ENCODE peak calls at places on chromosome 17, in five cellular contexts. E is fibroblast of the conjunctiva, U is pulmonary artery endothelial cell, T is AG08395, V is WTC11. G is an unnamed sample.

GRCh38 chr17:72423286-72423589 is 302.4 kb downstream of the SOX9 start:
- DNase-seq in E (no peak), U (no peak), T (peak; percentile 25), V (no peak), G (no peak)

GRCh38 chr17:64223931-64224657 is 39.0 kb downstream of the TEX2 start:
- DNase-seq in E (no peak), U (no peak), T (no peak), V (no peak), G (no peak)

GRCh38 chr17:35499548-35499947 is 37.9 kb downstream of the SLFN12L start:
- DNase-seq in E (no peak), U (no peak), T (no peak), V (no peak), G (no peak)

GRCh38 chr17:71519285-71519684 is 601.5 kb upstream of the SOX9 start:
- DNase-seq in E (no peak), U (no peak), T (no peak), V (no peak), G (no peak)

GRCh38 chr17:55705847-55706246 is 16.8 kb downstream of the TMEM100 start:
- DNase-seq in E (no peak), U (no peak), T (no peak), V (no peak), G (no peak)

GRCh38 chr17:12730931-12731521 is 58.3 kb upstream of the ARHGAP44 start:
- DNase-seq in E (no peak), U (no peak), T (peak; percentile 62), V (peak; percentile 24), G (no peak)

GRCh38 chr17:53313746-53314145 is 509.0 kb upstream of the KIF2B start:
- DNase-seq in E (no peak), U (no peak), T (no peak), V (no peak), G (no peak)

GRCh38 chr17:43416998-43417891 is 18.5 kb downstream of the ARL4D start:
- DNase-seq in E (peak; percentile 67), U (no peak), T (peak; percentile 79), V (no peak), G (no peak)

GRCh38 chr17:55811536-55811935 is 60.7 kb downstream of the PCTP start:
- DNase-seq in E (no peak), U (no peak), T (no peak), V (no peak), G (peak; percentile 62)

GRCh38 chr17:33560165-33560564 is 267.1 kb upstream of the ASIC2 start:
- DNase-seq in E (no peak), U (no peak), T (peak; percentile 42), V (no peak), G (peak; percentile 32)

GRCh38 chr17:45246861-45247428 is 14.9 kb downstream of the SPATA32 start:
- DNase-seq in E (no peak), U (no peak), T (no peak), V (peak; percentile 73), G (no peak)

GRCh38 chr17:81534157-81535006 is 6.2 kb downstream of the FSCN2 start:
- DNase-seq in E (no peak), U (no peak), T (peak; percentile 52), V (no peak), G (no peak)

GRCh38 chr17:17769869-17770361 is 66.9 kb downstream of the SREBF1 start:
- DNase-seq in E (no peak), U (no peak), T (no peak), V (no peak), G (no peak)

GRCh38 chr17:77106874-77107358 is 33.9 kb upstream of the SEC14L1 start:
- DNase-seq in E (no peak), U (no peak), T (no peak), V (no peak), G (no peak)

GRCh38 chr17:44219636-44220210 is at the start of gene UBTF:
- DNase-seq in E (no peak), U (no peak), T (no peak), V (peak; percentile 72), G (peak; percentile 62)

GRCh38 chr17:56203430-56203829 is 50.2 kb downstream of the ANKFN1 start:
- DNase-seq in E (no peak), U (no peak), T (no peak), V (no peak), G (no peak)

GRCh38 chr17:50173335-50173941 is 7.6 kb downstream of the SGCA start:
- DNase-seq in E (peak; percentile 79), U (no peak), T (peak; percentile 86), V (no peak), G (no peak)

GRCh38 chr17:8225813-8226535 is 15.6 kb upstream of the AURKB start:
- DNase-seq in E (peak; percentile 75), U (no peak), T (peak; percentile 39), V (peak; percentile 76), G (no peak)

GRCh38 chr17:57726213-57726612 is 18.9 kb downstream of the CCDC182 start:
- DNase-seq in E (no peak), U (no peak), T (no peak), V (no peak), G (no peak)

GRCh38 chr17:80219777-80220708 is at the start of the genes SGSH and SLC26A11:
- DNase-seq in E (peak; percentile 8), U (no peak), T (peak; percentile 96), V (peak; percentile 91), G (peak; percentile 73)

GRCh38 chr17:29039764-29040598 is 3.0 kb upstream of the PIPOX start:
- DNase-seq in E (peak; percentile 83), U (no peak), T (peak; percentile 65), V (no peak), G (no peak)

GRCh38 chr17:6163632-6164319 is 93.6 kb downstream of the WSCD1 start:
- DNase-seq in E (peak; percentile 17), U (no peak), T (no peak), V (no peak), G (peak; percentile 8)

GRCh38 chr17:70017941-70018340 is 57.1 kb upstream of the KCNJ16 start:
- DNase-seq in E (no peak), U (no peak), T (no peak), V (no peak), G (no peak)

GRCh38 chr17:76307966-76308338 is at the start of gene QRICH2:
- DNase-seq in E (no peak), U (no peak), T (no peak), V (no peak), G (no peak)